ENCODE peak calls at places on chromosomes 2 and 18, in five cellular contexts. W is HCT116, H is H1, T is GM12878, X is HepG2. F is an unnamed sample.

GRCh38 chr2:120684691-120685402 is 50.8 kb upstream of the GLI2 start:
- DNase-seq in X (no peak), T (no peak), W (no peak), H (no peak), F (no peak)

GRCh38 chr18:70332694-70333093 is 43.8 kb downstream of the SOCS6 start:
- DNase-seq in H (no peak), W (no peak), X (peak; percentile 58), T (no peak), F (no peak)

GRCh38 chr2:165691615-165692014 is 102.4 kb downstream of the GALNT3 start:
- DNase-seq in X (no peak), T (no peak), H (peak; percentile 59), W (no peak), F (no peak)

GRCh38 chr2:196167666-196168065 is 3.7 kb downstream of the STK17B start:
- DNase-seq in H (no peak), W (no peak), T (no peak), X (no peak), F (no peak)

GRCh38 chr2:232873292-232873908 is 3.3 kb downstream of the SNORC start:
- DNase-seq in H (no peak), X (no peak), W (no peak), T (no peak), F (no peak)

GRCh38 chr18:22983175-22983574 is 50.0 kb downstream of the RBBP8 start:
- DNase-seq in H (no peak), W (peak; percentile 24), T (no peak), X (peak; percentile 30), F (no peak)

GRCh38 chr2:239928457-239929350 is 96.4 kb downstream of the NDUFA10 start:
- DNase-seq in H (peak; percentile 50), T (no peak), X (no peak), W (no peak), F (no peak)

GRCh38 chr2:204437334-204437733 is 107.9 kb upstream of the PARD3B start:
- DNase-seq in W (no peak), X (no peak), H (no peak), T (no peak), F (peak; percentile 15)

GRCh38 chr2:135839713-135840112 is 2.7 kb upstream of the LCT start:
- DNase-seq in T (no peak), W (no peak), H (no peak), X (no peak), F (no peak)

GRCh38 chr2:98757904-98758421 is 27.0 kb upstream of the MGAT4A start:
- DNase-seq in W (peak; percentile 27), X (no peak), H (no peak), T (peak; percentile 81), F (no peak)

GRCh38 chr2:229313591-229313990 is 42.5 kb upstream of the PID1 start:
- DNase-seq in X (no peak), W (no peak), T (no peak), H (no peak), F (no peak)

GRCh38 chr2:11824901-11825592 is 78.6 kb downstream of the LPIN1 start:
- DNase-seq in T (no peak), H (no peak), X (no peak), W (no peak), F (no peak)

GRCh38 chr2:105643405-105644173 is 101.1 kb upstream of the NCK2 start:
- DNase-seq in H (no peak), T (no peak), W (no peak), X (peak; percentile 28), F (no peak)

GRCh38 chr2:199461455-199462166 is 3.9 kb upstream of the SATB2 start:
- DNase-seq in W (no peak), H (no peak), T (no peak), X (no peak), F (no peak)

GRCh38 chr2:203992496-203992895 is 55.9 kb downstream of the ICOS start:
- DNase-seq in W (no peak), T (no peak), H (no peak), X (no peak), F (no peak)

GRCh38 chr2:125837108-125837507 is 818.9 kb upstream of the GYPC start:
- DNase-seq in W (no peak), X (no peak), H (no peak), T (no peak), F (no peak)

GRCh38 chr18:68402784-68403183 is 312.1 kb downstream of the TMX3 start:
- DNase-seq in X (no peak), W (no peak), H (no peak), T (no peak), F (no peak)

GRCh38 chr2:58447586-58447985 is 206.5 kb upstream of the FANCL start:
- DNase-seq in X (no peak), H (no peak), T (no peak), W (no peak), F (no peak)

GRCh38 chr18:21459706-21460286 is 140.7 kb downstream of the ESCO1 start:
- DNase-seq in W (no peak), T (no peak), H (no peak), X (no peak), F (no peak)

GRCh38 chr2:55051026-55051866 is 995 bp upstream of the RTN4 start:
- DNase-seq in T (no peak), H (no peak), X (peak; percentile 80), W (peak; percentile 99), F (peak; percentile 39)

GRCh38 chr2:196153480-196153879 is 17.9 kb downstream of the STK17B start:
- DNase-seq in W (no peak), T (no peak), X (no peak), H (no peak), F (no peak)

GRCh38 chr2:31217465-31218200 is at the start of gene CAPN14:
- DNase-seq in H (no peak), T (no peak), W (no peak), X (no peak), F (no peak)

GRCh38 chr18:29164020-29164706 is 987.2 kb upstream of the CDH2 start:
- DNase-seq in H (no peak), W (peak; percentile 72), T (no peak), X (peak; percentile 3), F (no peak)

GRCh38 chr18:50356036-50356945 is 18.6 kb upstream of the SKA1 start:
- DNase-seq in T (peak; percentile 79), H (no peak), W (peak; percentile 28), X (peak; percentile 11), F (no peak)

GRCh38 chr2:133138693-133139092 is 429.6 kb downstream of the NCKAP5 start:
- DNase-seq in X (no peak), W (no peak), T (no peak), H (peak; percentile 43), F (no peak)

GRCh38 chr2:133130548-133131246 is 437.6 kb downstream of the NCKAP5 start:
- DNase-seq in H (no peak), T (no peak), W (no peak), X (no peak), F (no peak)

GRCh38 chr2:133140620-133141019 is 427.6 kb downstream of the NCKAP5 start:
- DNase-seq in T (no peak), W (no peak), H (no peak), X (no peak), F (no peak)

GRCh38 chr2:133139847-133140533 is 428.3 kb downstream of the NCKAP5 start:
- DNase-seq in X (no peak), W (no peak), H (no peak), T (no peak), F (no peak)

DNA sequence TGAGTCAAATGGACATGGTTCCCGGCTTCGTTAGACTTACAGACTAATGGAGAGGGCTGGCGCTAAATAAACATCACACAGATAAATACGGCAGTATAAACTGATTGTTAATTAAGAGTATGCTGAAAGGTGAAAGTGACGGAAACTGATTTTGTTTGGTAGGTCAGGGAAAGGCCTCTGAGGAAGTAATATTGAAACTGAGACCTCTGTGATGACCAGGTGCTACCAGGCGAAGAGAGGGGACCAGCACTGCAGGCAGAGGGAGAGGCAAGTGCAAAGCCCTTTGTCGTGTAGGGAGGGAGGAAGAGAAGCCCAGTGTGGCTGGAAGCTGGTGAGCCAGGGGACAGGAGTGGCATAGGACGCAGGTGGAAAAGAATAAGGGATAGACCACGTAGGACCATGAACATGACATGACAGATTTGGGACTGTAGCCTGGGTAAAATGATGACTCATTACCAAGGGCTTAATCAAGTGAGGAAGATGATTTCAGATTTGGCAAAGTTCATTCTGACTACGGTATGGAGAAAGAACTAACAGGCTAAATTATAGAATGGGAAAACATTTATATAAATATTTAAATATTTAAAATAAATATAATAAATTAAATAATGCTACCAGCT is 433.1 kb downstream of the NCKAP5 start:
- DNase-seq in X (no peak), W (no peak), T (no peak), H (no peak), F (no peak)
- TF ChIP-seq SP1 in X (no peak), W (no peak), T (no peak), H (no peak), F (no peak)

GRCh38 chr2:169711751-169712509 is 17.7 kb downstream of the PHOSPHO2 start:
- DNase-seq in W (no peak), T (no peak), H (no peak), X (peak; percentile 45), F (peak; percentile 41)
- TF ChIP-seq POLR2A in W (no peak), T (no peak), H (no peak), X (no peak), F (no peak)

GRCh38 chr2:26770986-26771586 is 7.0 kb downstream of the SLC35F6 start:
- DNase-seq in W (no peak), T (no peak), X (peak; percentile 62), H (no peak), F (peak; percentile 72)
- TF ChIP-seq YY1 in W (no peak), T (no peak), X (no peak), H (no peak), F (no peak)

DNA sequence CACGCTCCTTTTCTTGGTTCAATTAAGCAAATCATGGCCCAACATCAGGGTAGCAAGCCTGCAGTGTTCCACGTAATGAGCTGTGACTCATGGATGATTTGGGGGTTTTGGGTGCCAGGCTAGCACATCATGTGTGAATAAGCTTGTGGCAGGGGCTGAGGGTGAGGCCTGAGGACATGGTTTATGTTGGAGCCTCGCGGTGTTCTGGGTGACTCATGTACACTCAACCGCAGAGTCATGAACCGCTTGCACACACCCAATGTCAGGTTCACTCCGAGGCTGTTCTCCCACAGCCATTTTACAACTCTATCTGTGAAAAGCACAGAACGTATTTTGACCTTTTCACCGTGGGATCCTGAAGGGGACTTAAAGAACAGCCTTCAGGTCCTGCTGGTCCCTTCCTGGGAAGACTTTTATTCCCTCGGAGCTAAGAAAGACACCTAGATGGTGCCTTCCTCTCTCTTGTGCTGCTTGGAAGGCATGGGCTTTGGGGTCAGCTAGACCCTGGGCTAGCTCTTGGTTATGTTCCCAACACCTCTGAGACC is 139.9 kb upstream of the ZEB2 start:
- DNase-seq in W (peak; percentile 64), H (no peak), X (no peak), T (no peak), F (peak; percentile 88)
- TF ChIP-seq SP1 in W (peak; percentile 73), H (no peak), X (no peak), T (no peak), F (no peak)

F was measured in K562.